ENCODE peak calls at places on chromosomes 16 and 17, in four cellular contexts. T, F, R and U are unnamed samples.

GRCh38 chr16:12455287-12455798 is 348.3 kb downstream of the CPPED1 start:
- DNase-seq in T (no peak), R (peak), F (peak), U (peak)

GRCh38 chr17:48597775-48598631 is 4.4 kb upstream of the HOXB5 start:
- DNase-seq in T (no peak), F (no peak), R (no peak), U (no peak)

GRCh38 chr17:49218941-49219913 is 8.7 kb downstream of the ABI3 start:
- DNase-seq in T (peak), R (peak), F (peak), U (no peak)

GRCh38 chr17:40564883-40565744 is at the start of gene CCR7:
- DNase-seq in R (peak), T (no peak), F (no peak), U (no peak)

GRCh38 chr17:80992077-80992947 is 671 bp downstream of the CHMP6 start:
- DNase-seq in T (no peak), R (peak), F (peak), U (no peak)

GRCh38 chr16:85197611-85198566 is 85.6 kb upstream of the CIBAR2 start:
- DNase-seq in R (no peak), T (no peak), F (no peak), U (peak)

GRCh38 chr17:44940321-44940720 is 7.3 kb downstream of the KIF18B start:
- DNase-seq in R (no peak), T (no peak), F (peak), U (peak)

GRCh38 chr16:14464796-14465195 is 165.3 kb downstream of the PARN start:
- DNase-seq in F (no peak), T (no peak), R (no peak), U (no peak)

GRCh38 chr17:50268040-50268439 is 6.2 kb upstream of the TMEM92 start:
- DNase-seq in T (no peak), R (no peak), F (no peak), U (no peak)

GRCh38 chr17:50265212-50265611 is 9.1 kb upstream of the TMEM92 start:
- DNase-seq in T (no peak), R (no peak), F (peak), U (no peak)

GRCh38 chr17:50265690-50266306 is 8.5 kb upstream of the TMEM92 start:
- DNase-seq in F (peak), T (no peak), R (no peak), U (no peak)

GRCh38 chr17:50267074-50267841 is 7.0 kb upstream of the TMEM92 start:
- DNase-seq in T (no peak), F (peak), R (no peak), U (no peak)

GRCh38 chr17:50266384-50267073 is 7.7 kb upstream of the TMEM92 start:
- DNase-seq in R (no peak), F (peak), T (no peak), U (peak)
- TF ChIP-seq ZBTB33 in R (no peak), F (no peak), T (no peak), U (no peak)

DNA sequence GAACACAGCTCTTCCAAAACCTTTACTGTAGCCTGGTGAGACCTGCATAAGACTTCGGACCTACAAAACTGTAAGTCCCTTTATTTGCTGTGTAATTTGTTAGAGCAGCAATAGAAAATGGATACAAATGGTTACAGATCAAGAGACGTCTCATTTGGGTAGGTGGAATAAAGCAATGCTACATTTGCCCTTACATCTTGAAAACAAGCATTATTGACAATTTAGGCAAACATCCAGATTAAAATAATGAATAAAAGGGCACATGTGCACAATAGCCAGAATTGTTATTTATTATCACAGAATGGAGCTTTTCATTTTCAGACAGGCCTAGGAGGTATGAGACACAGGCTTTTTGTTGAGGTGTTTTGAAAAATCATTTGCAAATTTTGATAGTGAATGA is 222.2 kb upstream of the CPHXL start:
- DNase-seq in R (no peak), F (no peak), T (no peak), U (no peak)
- H3K27ac ChIP-seq in R (no peak), F (no peak), T (no peak), U (no peak)

GRCh38 chr17:18377437-18378204 is at the start of gene EVPLL:
- DNase-seq in R (no peak), F (peak), T (no peak), U (no peak)
- TF ChIP-seq ZBTB33 in R (no peak), F (no peak), T (no peak), U (no peak)

GRCh38 chr17:82592751-82593589 is 55.3 kb downstream of the WDR45B start:
- DNase-seq in R (no peak), F (peak), T (peak), U (peak)

GRCh38 chr17:82590216-82590615 is 58.0 kb downstream of the WDR45B start:
- DNase-seq in R (no peak), F (no peak), T (no peak), U (no peak)

GRCh38 chr17:82592289-82592683 is 56.0 kb downstream of the WDR45B start:
- DNase-seq in F (peak), T (no peak), R (no peak), U (peak)

GRCh38 chr17:82589851-82590180 is 58.4 kb downstream of the WDR45B start:
- DNase-seq in T (no peak), F (no peak), R (no peak), U (no peak)

DNA sequence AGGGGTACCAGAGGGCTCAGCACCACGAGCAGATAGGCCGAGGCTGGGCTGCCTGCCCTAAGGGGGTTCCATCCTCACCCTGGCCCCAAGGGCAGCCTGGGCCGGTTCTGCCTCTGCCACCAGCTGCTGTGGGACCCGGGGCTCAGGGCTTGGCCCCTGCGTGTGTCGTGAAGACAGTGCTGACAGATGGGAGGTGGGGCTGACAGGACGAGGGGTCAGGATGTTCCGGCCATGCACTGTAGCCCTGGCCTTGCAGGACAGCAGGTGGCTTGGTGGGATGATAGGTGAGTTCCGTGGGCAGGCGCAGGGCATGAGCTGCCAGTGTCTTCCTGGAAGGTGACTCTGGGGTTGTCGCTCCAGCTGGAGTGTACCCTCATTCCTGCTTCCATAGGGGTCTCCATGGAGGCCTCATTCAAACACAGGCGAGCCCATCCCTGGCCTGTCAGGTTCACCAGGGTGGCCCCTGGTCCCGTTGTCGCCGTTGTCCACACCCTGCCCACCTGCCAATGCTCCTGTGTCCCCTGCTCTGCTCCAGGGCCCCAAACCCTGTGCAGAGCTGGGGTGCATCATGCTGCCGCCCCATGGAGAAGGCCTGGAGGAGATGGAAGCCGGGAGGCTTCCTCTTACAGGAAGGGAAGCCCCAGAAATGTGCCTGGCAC is 57.2 kb downstream of the WDR45B start:
- DNase-seq in R (no peak), T (no peak), F (no peak), U (no peak)
- H3K27ac ChIP-seq in R (no peak), T (no peak), F (peak), U (peak)

DNA sequence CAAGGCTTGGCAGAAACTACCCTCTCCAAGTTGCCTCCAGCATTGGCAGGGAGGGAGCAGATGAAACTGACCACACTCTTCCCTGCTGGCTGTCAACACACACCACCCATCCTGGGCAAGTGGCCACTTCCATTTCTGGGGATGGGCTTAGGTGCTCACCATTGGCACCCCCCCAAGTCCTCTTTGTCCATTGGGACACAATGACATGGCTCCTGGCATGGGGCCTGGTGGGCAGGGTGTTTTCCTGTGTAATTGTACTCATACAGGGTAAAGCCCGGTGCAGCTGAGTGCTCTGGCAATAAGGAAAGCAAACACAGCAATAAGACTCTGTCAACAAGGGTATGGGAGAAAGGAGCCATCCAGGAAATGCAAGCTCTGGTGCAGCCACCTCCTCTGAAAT is 22.6 kb downstream of the SCNN1B start:
- DNase-seq in R (no peak), F (no peak), T (no peak), U (peak)
- TF ChIP-seq ZBTB33 in R (no peak), F (no peak), T (no peak), U (no peak)

GRCh38 chr16:53882310-53882709 is 178.4 kb downstream of the FTO start:
- DNase-seq in F (no peak), R (no peak), T (no peak), U (no peak)

GRCh38 chr16:53878216-53878615 is 174.3 kb downstream of the FTO start:
- DNase-seq in F (no peak), T (no peak), R (no peak), U (no peak)

GRCh38 chr16:53884748-53885147 is 180.8 kb downstream of the FTO start:
- DNase-seq in T (no peak), R (no peak), F (no peak), U (no peak)

GRCh38 chr16:53876811-53877210 is 172.9 kb downstream of the FTO start:
- DNase-seq in F (no peak), T (no peak), R (no peak), U (no peak)

GRCh38 chr16:53881371-53881770 is 177.4 kb downstream of the FTO start:
- DNase-seq in T (no peak), R (no peak), F (no peak), U (peak)
- H3K27ac ChIP-seq in T (no peak), R (peak), F (no peak), U (peak)